ENCODE peak calls at places on chromosomes 2 and 18, in nine cellular contexts. One of them, this sample, is unnamed.

GRCh38 chr2:96329416-96329815 is 4.3 kb downstream of the ITPRIPL1 start:
- DNase-seq in GM13976: no peak
- DNase-seq in HFF-Myc: peak
- DNase-seq in GM06990: no peak
- DNase-seq in right atrium auricular region: no peak
- DNase-seq in neural crest cell: no peak
- DNase-seq in ovary: no peak
- DNase-seq in GM12864: no peak
- DNase-seq in GM13977: no peak
- DNase-seq in this sample: no peak

GRCh38 chr18:31741096-31741735 is 19.5 kb downstream of the SLC25A52 start:
- DNase-seq in GM13976: no peak
- DNase-seq in HFF-Myc: peak
- DNase-seq in GM06990: no peak
- DNase-seq in right atrium auricular region: peak
- DNase-seq in neural crest cell: peak
- DNase-seq in ovary: peak
- DNase-seq in GM12864: peak
- DNase-seq in GM13977: no peak
- DNase-seq in this sample: no peak

GRCh38 chr2:176084629-176085119 is 912 bp upstream of the EVX2 start:
- DNase-seq in GM13976: peak
- DNase-seq in HFF-Myc: no peak
- DNase-seq in GM06990: no peak
- DNase-seq in right atrium auricular region: no peak
- DNase-seq in neural crest cell: no peak
- DNase-seq in ovary: no peak
- DNase-seq in GM12864: no peak
- DNase-seq in GM13977: peak
- DNase-seq in this sample: no peak

GRCh38 chr18:36786686-36787085 is 42.1 kb downstream of the TPGS2 start:
- DNase-seq in GM13976: no peak
- DNase-seq in HFF-Myc: peak
- DNase-seq in GM06990: no peak
- DNase-seq in right atrium auricular region: peak
- DNase-seq in neural crest cell: no peak
- DNase-seq in ovary: peak
- DNase-seq in GM12864: no peak
- DNase-seq in GM13977: no peak
- DNase-seq in this sample: no peak

GRCh38 chr18:76857476-76857875 is 35.1 kb downstream of the ZNF236 start:
- DNase-seq in GM13976: no peak
- DNase-seq in HFF-Myc: no peak
- DNase-seq in GM06990: no peak
- DNase-seq in right atrium auricular region: no peak
- DNase-seq in neural crest cell: no peak
- DNase-seq in ovary: no peak
- DNase-seq in GM12864: no peak
- DNase-seq in GM13977: no peak
- DNase-seq in this sample: no peak

GRCh38 chr2:98822301-98823164 is 91.6 kb upstream of the MGAT4A start:
- DNase-seq in GM13976: peak
- DNase-seq in HFF-Myc: no peak
- DNase-seq in GM06990: no peak
- DNase-seq in right atrium auricular region: no peak
- DNase-seq in neural crest cell: peak
- DNase-seq in ovary: no peak
- DNase-seq in GM12864: no peak
- DNase-seq in GM13977: peak
- DNase-seq in this sample: peak

GRCh38 chr2:174145827-174146226 is 102.5 kb downstream of the OLA1 start:
- DNase-seq in GM13976: no peak
- DNase-seq in HFF-Myc: no peak
- DNase-seq in GM06990: no peak
- DNase-seq in right atrium auricular region: no peak
- DNase-seq in neural crest cell: no peak
- DNase-seq in ovary: no peak
- DNase-seq in GM12864: no peak
- DNase-seq in GM13977: no peak
- DNase-seq in this sample: no peak

GRCh38 chr2:110153416-110153815 is 37.8 kb upstream of the MALL start:
- DNase-seq in GM13976: no peak
- DNase-seq in HFF-Myc: no peak
- DNase-seq in GM06990: no peak
- DNase-seq in right atrium auricular region: no peak
- DNase-seq in neural crest cell: no peak
- DNase-seq in ovary: no peak
- DNase-seq in GM12864: no peak
- DNase-seq in GM13977: no peak
- DNase-seq in this sample: no peak

GRCh38 chr2:49677227-49677626 is 522.9 kb upstream of the FSHR start:
- DNase-seq in GM13976: no peak
- DNase-seq in HFF-Myc: no peak
- DNase-seq in GM06990: no peak
- DNase-seq in right atrium auricular region: no peak
- DNase-seq in neural crest cell: no peak
- DNase-seq in ovary: no peak
- DNase-seq in GM12864: no peak
- DNase-seq in GM13977: no peak
- DNase-seq in this sample: no peak

GRCh38 chr2:11074246-11074820 is 80.9 kb upstream of the SLC66A3 start:
- DNase-seq in GM13976: no peak
- DNase-seq in HFF-Myc: no peak
- DNase-seq in GM06990: no peak
- DNase-seq in right atrium auricular region: peak
- DNase-seq in neural crest cell: no peak
- DNase-seq in ovary: no peak
- DNase-seq in GM12864: no peak
- DNase-seq in GM13977: no peak
- DNase-seq in this sample: no peak

GRCh38 chr2:64978514-64979268 is 10.5 kb upstream of the SLC1A4 start:
- DNase-seq in GM13976: peak
- DNase-seq in HFF-Myc: peak
- DNase-seq in GM06990: no peak
- DNase-seq in right atrium auricular region: no peak
- DNase-seq in neural crest cell: no peak
- DNase-seq in ovary: no peak
- DNase-seq in GM12864: no peak
- DNase-seq in GM13977: no peak
- DNase-seq in this sample: no peak

GRCh38 chr2:238879621-238880377 is 31.9 kb downstream of the TWIST2 start:
- DNase-seq in GM13976: no peak
- DNase-seq in HFF-Myc: no peak
- DNase-seq in GM06990: no peak
- DNase-seq in right atrium auricular region: no peak
- DNase-seq in neural crest cell: no peak
- DNase-seq in ovary: no peak
- DNase-seq in GM12864: no peak
- DNase-seq in GM13977: no peak
- DNase-seq in this sample: no peak

GRCh38 chr2:96685592-96686459 is 43.3 kb downstream of the FER1L5 start:
- DNase-seq in GM13976: no peak
- DNase-seq in HFF-Myc: no peak
- DNase-seq in GM06990: no peak
- DNase-seq in right atrium auricular region: no peak
- DNase-seq in neural crest cell: no peak
- DNase-seq in ovary: no peak
- DNase-seq in GM12864: no peak
- DNase-seq in GM13977: no peak
- DNase-seq in this sample: no peak

GRCh38 chr2:233857511-233858118 is 3.3 kb upstream of the HJURP start:
- DNase-seq in GM13976: no peak
- DNase-seq in HFF-Myc: no peak
- DNase-seq in GM06990: no peak
- DNase-seq in right atrium auricular region: no peak
- DNase-seq in neural crest cell: no peak
- DNase-seq in ovary: no peak
- DNase-seq in GM12864: no peak
- DNase-seq in GM13977: peak
- DNase-seq in this sample: no peak

GRCh38 chr2:233866479-233866878 is 1.7 kb downstream of the MSL3B start:
- DNase-seq in GM13976: no peak
- DNase-seq in HFF-Myc: no peak
- DNase-seq in GM06990: no peak
- DNase-seq in right atrium auricular region: no peak
- DNase-seq in neural crest cell: no peak
- DNase-seq in ovary: no peak
- DNase-seq in GM12864: no peak
- DNase-seq in GM13977: no peak
- DNase-seq in this sample: no peak

GRCh38 chr2:233867993-233868532 is at the start of gene MSL3B:
- DNase-seq in GM13976: peak
- DNase-seq in HFF-Myc: peak
- DNase-seq in GM06990: peak
- DNase-seq in right atrium auricular region: no peak
- DNase-seq in neural crest cell: peak
- DNase-seq in ovary: no peak
- DNase-seq in GM12864: no peak
- DNase-seq in GM13977: peak
- DNase-seq in this sample: peak

GRCh38 chr2:233865838-233866237 is 2.3 kb downstream of the MSL3B start:
- DNase-seq in GM13976: no peak
- DNase-seq in HFF-Myc: no peak
- DNase-seq in GM06990: no peak
- DNase-seq in right atrium auricular region: no peak
- DNase-seq in neural crest cell: no peak
- DNase-seq in ovary: no peak
- DNase-seq in GM12864: no peak
- DNase-seq in GM13977: no peak
- DNase-seq in this sample: no peak

GRCh38 chr2:233862261-233862768 is 5.9 kb downstream of the MSL3B start:
- DNase-seq in GM13976: no peak
- DNase-seq in HFF-Myc: no peak
- DNase-seq in GM06990: no peak
- DNase-seq in right atrium auricular region: no peak
- DNase-seq in neural crest cell: no peak
- DNase-seq in ovary: no peak
- DNase-seq in GM12864: no peak
- DNase-seq in GM13977: no peak
- DNase-seq in this sample: no peak
- TF ChIP-seq CTCF in GM13976: no peak
- TF ChIP-seq CTCF in HFF-Myc: no peak
- TF ChIP-seq CTCF in GM06990: no peak
- TF ChIP-seq CTCF in right atrium auricular region: no peak
- TF ChIP-seq CTCF in neural crest cell: no peak
- TF ChIP-seq CTCF in ovary: no peak
- TF ChIP-seq CTCF in GM12864: no peak
- TF ChIP-seq CTCF in GM13977: no peak
- TF ChIP-seq CTCF in this sample: no peak

GRCh38 chr18:59518705-59519104 is 159.6 kb upstream of the LMAN1 start:
- DNase-seq in GM13976: no peak
- DNase-seq in HFF-Myc: no peak
- DNase-seq in GM06990: no peak
- DNase-seq in right atrium auricular region: no peak
- DNase-seq in neural crest cell: no peak
- DNase-seq in ovary: no peak
- DNase-seq in GM12864: no peak
- DNase-seq in GM13977: no peak
- DNase-seq in this sample: no peak
- TF ChIP-seq CTCF in GM13976: no peak
- TF ChIP-seq CTCF in HFF-Myc: no peak
- TF ChIP-seq CTCF in GM06990: no peak
- TF ChIP-seq CTCF in right atrium auricular region: no peak
- TF ChIP-seq CTCF in neural crest cell: no peak
- TF ChIP-seq CTCF in ovary: no peak
- TF ChIP-seq CTCF in GM12864: no peak
- TF ChIP-seq CTCF in GM13977: no peak
- TF ChIP-seq CTCF in this sample: no peak

GRCh38 chr2:36812196-36812595 is 115.7 kb downstream of the VIT start:
- DNase-seq in GM13976: no peak
- DNase-seq in HFF-Myc: no peak
- DNase-seq in GM06990: no peak
- DNase-seq in right atrium auricular region: no peak
- DNase-seq in neural crest cell: no peak
- DNase-seq in ovary: no peak
- DNase-seq in GM12864: no peak
- DNase-seq in GM13977: no peak
- DNase-seq in this sample: no peak
- TF ChIP-seq CTCF in GM13976: no peak
- TF ChIP-seq CTCF in HFF-Myc: peak
- TF ChIP-seq CTCF in GM06990: peak
- TF ChIP-seq CTCF in right atrium auricular region: no peak
- TF ChIP-seq CTCF in neural crest cell: no peak
- TF ChIP-seq CTCF in ovary: no peak
- TF ChIP-seq CTCF in GM12864: peak
- TF ChIP-seq CTCF in GM13977: peak
- TF ChIP-seq CTCF in this sample: no peak

DNA sequence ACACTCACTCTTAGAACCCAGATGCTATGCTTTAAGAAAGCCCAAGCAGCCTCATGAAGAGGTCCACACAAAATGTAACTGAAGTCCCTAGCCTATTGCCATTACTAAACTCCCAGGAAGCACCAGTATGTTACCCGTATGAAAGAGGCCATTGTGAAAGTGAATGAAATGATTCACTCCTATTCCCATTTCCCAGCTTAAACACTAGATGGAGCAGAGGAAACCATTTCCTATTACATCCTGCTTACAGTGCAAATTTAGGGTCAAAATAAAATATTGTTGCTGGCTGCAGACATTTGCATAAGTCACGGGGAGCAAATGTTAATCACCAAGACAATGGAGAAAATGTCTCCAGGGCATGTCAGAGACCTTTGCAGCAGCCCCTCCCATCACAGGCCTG is 989.7 kb upstream of the CRIM1 start:
- DNase-seq in GM13976: no peak
- DNase-seq in HFF-Myc: no peak
- DNase-seq in GM06990: no peak
- DNase-seq in right atrium auricular region: no peak
- DNase-seq in neural crest cell: no peak
- DNase-seq in ovary: no peak
- DNase-seq in GM12864: no peak
- DNase-seq in GM13977: no peak
- DNase-seq in this sample: no peak
- TF ChIP-seq CTCF in GM13976: no peak
- TF ChIP-seq CTCF in HFF-Myc: no peak
- TF ChIP-seq CTCF in GM06990: no peak
- TF ChIP-seq CTCF in right atrium auricular region: no peak
- TF ChIP-seq CTCF in neural crest cell: no peak
- TF ChIP-seq CTCF in ovary: no peak
- TF ChIP-seq CTCF in GM12864: no peak
- TF ChIP-seq CTCF in GM13977: no peak
- TF ChIP-seq CTCF in this sample: no peak

This sample was measured in GM20000.